ENCODE peak calls at places on chromosomes 7 and 10, in seven cellular contexts. One of them, this sample, is unnamed.

GRCh38 chr7:101363734-101364374 is 1.2 kb downstream of the COL26A1 start:
- DNase-seq in T follicular helper cell: peak; percentile 42
- DNase-seq in A549: peak; percentile 70
- DNase-seq in activated gamma-delta T cell treated with anti-CD3 and anti-CD28 coated beads, Interleukin-2, amount 50 U/mL, for 16 hours: peak; percentile 48
- DNase-seq in gastrocnemius medialis: peak; percentile 18
- DNase-seq in NCI-H446: no peak
- DNase-seq in EL: peak; percentile 52
- DNase-seq in this sample: no peak

GRCh38 chr7:76509931-76510877 is at the start of gene UPK3B:
- DNase-seq in A549: peak; percentile 51
- DNase-seq in EL: no peak
- DNase-seq in T follicular helper cell: no peak
- DNase-seq in gastrocnemius medialis: no peak
- DNase-seq in NCI-H446: no peak
- DNase-seq in activated gamma-delta T cell treated with anti-CD3 and anti-CD28 coated beads, Interleukin-2, amount 50 U/mL, for 16 hours: no peak
- DNase-seq in this sample: no peak

GRCh38 chr7:6015917-6016652 is 7.0 kb downstream of the AIMP2 start:
- DNase-seq in NCI-H446: peak; percentile 68
- DNase-seq in T follicular helper cell: no peak
- DNase-seq in EL: peak; percentile 45
- DNase-seq in gastrocnemius medialis: peak; percentile 95
- DNase-seq in A549: no peak
- DNase-seq in activated gamma-delta T cell treated with anti-CD3 and anti-CD28 coated beads, Interleukin-2, amount 50 U/mL, for 16 hours: no peak
- DNase-seq in this sample: no peak

GRCh38 chr7:104903044-104903443 is 111.0 kb upstream of the KMT2E start:
- DNase-seq in activated gamma-delta T cell treated with anti-CD3 and anti-CD28 coated beads, Interleukin-2, amount 50 U/mL, for 16 hours: no peak
- DNase-seq in EL: peak; percentile 2
- DNase-seq in gastrocnemius medialis: no peak
- DNase-seq in NCI-H446: no peak
- DNase-seq in A549: no peak
- DNase-seq in T follicular helper cell: no peak
- DNase-seq in this sample: no peak

GRCh38 chr7:33727415-33727814 is 177.9 kb upstream of the BMPER start:
- DNase-seq in NCI-H446: no peak
- DNase-seq in EL: no peak
- DNase-seq in A549: no peak
- DNase-seq in gastrocnemius medialis: no peak
- DNase-seq in T follicular helper cell: no peak
- DNase-seq in activated gamma-delta T cell treated with anti-CD3 and anti-CD28 coated beads, Interleukin-2, amount 50 U/mL, for 16 hours: no peak
- DNase-seq in this sample: no peak

GRCh38 chr7:130721486-130722277 is 12.3 kb downstream of the KLF14 start:
- DNase-seq in T follicular helper cell: no peak
- DNase-seq in EL: peak; percentile 65
- DNase-seq in NCI-H446: no peak
- DNase-seq in activated gamma-delta T cell treated with anti-CD3 and anti-CD28 coated beads, Interleukin-2, amount 50 U/mL, for 16 hours: no peak
- DNase-seq in A549: peak; percentile 71
- DNase-seq in gastrocnemius medialis: peak; percentile 48
- DNase-seq in this sample: peak; percentile 32

GRCh38 chr7:128869138-128869943 is 6.7 kb downstream of the ATP6V1F start:
- DNase-seq in NCI-H446: no peak
- DNase-seq in T follicular helper cell: peak; percentile 10
- DNase-seq in gastrocnemius medialis: peak; percentile 48
- DNase-seq in activated gamma-delta T cell treated with anti-CD3 and anti-CD28 coated beads, Interleukin-2, amount 50 U/mL, for 16 hours: peak; percentile 12
- DNase-seq in A549: peak; percentile 30
- DNase-seq in EL: peak; percentile 48
- DNase-seq in this sample: no peak

GRCh38 chr7:150368098-150368883 is at the start of gene REPIN1:
- DNase-seq in activated gamma-delta T cell treated with anti-CD3 and anti-CD28 coated beads, Interleukin-2, amount 50 U/mL, for 16 hours: peak; percentile 68
- DNase-seq in NCI-H446: peak; percentile 72
- DNase-seq in EL: peak; percentile 79
- DNase-seq in A549: peak; percentile 93
- DNase-seq in gastrocnemius medialis: peak; percentile 94
- DNase-seq in T follicular helper cell: peak; percentile 69
- DNase-seq in this sample: no peak

GRCh38 chr10:69716711-69717560 is 84.8 kb upstream of the COL13A1 start:
- DNase-seq in A549: peak; percentile 58
- DNase-seq in activated gamma-delta T cell treated with anti-CD3 and anti-CD28 coated beads, Interleukin-2, amount 50 U/mL, for 16 hours: peak; percentile 20
- DNase-seq in T follicular helper cell: peak; percentile 33
- DNase-seq in gastrocnemius medialis: peak; percentile 37
- DNase-seq in EL: peak; percentile 56
- DNase-seq in NCI-H446: no peak
- DNase-seq in this sample: no peak

GRCh38 chr7:15584575-15584974 is 22.8 kb upstream of the AGMO start:
- DNase-seq in A549: no peak
- DNase-seq in gastrocnemius medialis: no peak
- DNase-seq in EL: no peak
- DNase-seq in NCI-H446: no peak
- DNase-seq in activated gamma-delta T cell treated with anti-CD3 and anti-CD28 coated beads, Interleukin-2, amount 50 U/mL, for 16 hours: no peak
- DNase-seq in T follicular helper cell: no peak
- DNase-seq in this sample: no peak

GRCh38 chr10:96334888-96335526 is 23.8 kb downstream of the OPALIN start:
- DNase-seq in gastrocnemius medialis: no peak
- DNase-seq in EL: peak; percentile 39
- DNase-seq in activated gamma-delta T cell treated with anti-CD3 and anti-CD28 coated beads, Interleukin-2, amount 50 U/mL, for 16 hours: no peak
- DNase-seq in T follicular helper cell: no peak
- DNase-seq in NCI-H446: no peak
- DNase-seq in A549: peak; percentile 55
- DNase-seq in this sample: peak; percentile 17

GRCh38 chr7:1900847-1901246 is 230.8 kb downstream of the ELFN1 start:
- DNase-seq in NCI-H446: no peak
- DNase-seq in T follicular helper cell: no peak
- DNase-seq in A549: no peak
- DNase-seq in activated gamma-delta T cell treated with anti-CD3 and anti-CD28 coated beads, Interleukin-2, amount 50 U/mL, for 16 hours: no peak
- DNase-seq in EL: no peak
- DNase-seq in gastrocnemius medialis: no peak
- DNase-seq in this sample: no peak

This sample was measured in HFF-Myc.